ENCODE peak calls at places on chromosomes 5 and 9, in six cellular contexts. C is mesendoderm; T is C1 segment of cervical spinal cord; R is GM03348; J is KBM-7; W is CD4-positive, alpha-beta memory T cell. M is an unnamed sample.

GRCh38 chr5:37771731-37772130 is 68.1 kb downstream of the GDNF start:
- DNase-seq in C (no peak), T (no peak), R (peak; percentile 87), J (no peak), W (no peak), M (no peak)

GRCh38 chr9:116937361-116937760 is 250.3 kb downstream of the TRIM32 start:
- DNase-seq in C (no peak), T (no peak), R (no peak), J (no peak), W (no peak), M (no peak)

GRCh38 chr9:76699966-76700365 is 64.3 kb upstream of the PCA3 start:
- DNase-seq in C (no peak), T (no peak), R (peak; percentile 82), J (no peak), W (no peak), M (no peak)

GRCh38 chr9:114072181-114073140 is 5.6 kb downstream of the AMBP start:
- DNase-seq in C (peak; percentile 16), T (no peak), R (peak; percentile 37), J (no peak), W (no peak), M (no peak)

GRCh38 chr9:74498616-74499095 is 1.5 kb downstream of the RORB start:
- DNase-seq in C (peak; percentile 50), T (no peak), R (no peak), J (no peak), W (no peak), M (no peak)

GRCh38 chr5:168851902-168852321 is 272.7 kb upstream of the PANK3 start:
- DNase-seq in C (peak; percentile 20), T (no peak), R (no peak), J (peak; percentile 18), W (peak; percentile 61), M (no peak)

GRCh38 chr5:51411917-51412316 is 28.7 kb downstream of the ISL1 start:
- DNase-seq in C (no peak), T (no peak), R (no peak), J (no peak), W (no peak), M (no peak)

GRCh38 chr5:169521366-169521983 is 62.1 kb upstream of the SPDL1 start:
- DNase-seq in C (no peak), T (no peak), R (no peak), J (no peak), W (no peak), M (no peak)

GRCh38 chr9:136799079-136799853 is 3.1 kb downstream of the CCDC183 start:
- DNase-seq in C (no peak), T (no peak), R (no peak), J (no peak), W (no peak), M (no peak)

GRCh38 chr9:120931278-120932085 is 4.9 kb upstream of the TRAF1 start:
- DNase-seq in C (no peak), T (no peak), R (peak; percentile 74), J (peak; percentile 76), W (peak; percentile 83), M (no peak)

GRCh38 chr9:127973169-127974001 is 7.4 kb downstream of the EEIG1 start:
- DNase-seq in C (no peak), T (no peak), R (no peak), J (no peak), W (no peak), M (no peak)

GRCh38 chr9:81879501-81879916 is 48.7 kb upstream of the SPATA31D4 start:
- DNase-seq in C (no peak), T (no peak), R (no peak), J (no peak), W (no peak), M (no peak)

GRCh38 chr9:78973906-78974305 is 597.9 kb upstream of the TLE4 start:
- DNase-seq in C (peak; percentile 45), T (no peak), R (no peak), J (no peak), W (no peak), M (no peak)

GRCh38 chr5:172065431-172066065 is 59.1 kb upstream of the FBXW11 start:
- DNase-seq in C (no peak), T (no peak), R (no peak), J (no peak), W (no peak), M (no peak)

GRCh38 chr9:91954841-91955471 is 4.9 kb upstream of the ROR2 start:
- DNase-seq in C (peak; percentile 83), T (no peak), R (peak; percentile 83), J (peak; percentile 51), W (no peak), M (no peak)

GRCh38 chr5:72355706-72356299 is 35.6 kb downstream of the PTCD2 start:
- DNase-seq in C (peak; percentile 74), T (no peak), R (peak; percentile 58), J (no peak), W (no peak), M (peak; percentile 28)

GRCh38 chr5:159104058-159104651 is 4.4 kb upstream of the EBF1 start:
- DNase-seq in C (peak; percentile 74), T (no peak), R (no peak), J (no peak), W (no peak), M (no peak)

GRCh38 chr9:23586906-23587305 is 239.1 kb downstream of the ELAVL2 start:
- DNase-seq in C (no peak), T (no peak), R (no peak), J (peak; percentile 21), W (no peak), M (no peak)

GRCh38 chr9:3662671-3663070 is 136.9 kb upstream of the RFX3 start:
- DNase-seq in C (no peak), T (no peak), R (no peak), J (no peak), W (no peak), M (no peak)

GRCh38 chr9:34568133-34568532 is 21.4 kb downstream of the CNTFR start:
- DNase-seq in C (no peak), T (no peak), R (no peak), J (no peak), W (no peak), M (no peak)

GRCh38 chr9:81132318-81132717 is 557.0 kb downstream of the TLE1 start:
- DNase-seq in C (no peak), T (no peak), R (no peak), J (peak; percentile 14), W (no peak), M (no peak)

GRCh38 chr5:121189569-121190305 is 661.9 kb upstream of the FTMT start:
- DNase-seq in C (no peak), T (no peak), R (no peak), J (peak; percentile 66), W (no peak), M (no peak)

GRCh38 chr9:117178596-117179111 is 236.2 kb downstream of the ASTN2 start:
- DNase-seq in C (no peak), T (no peak), R (no peak), J (no peak), W (no peak), M (peak; percentile 19)

GRCh38 chr5:62671479-62671878 is 92.9 kb downstream of the LRRC70 start:
- DNase-seq in C (peak; percentile 19), T (no peak), R (no peak), J (no peak), W (no peak), M (no peak)

GRCh38 chr5:40983781-40984180 is 74.5 kb downstream of the C7 start:
- DNase-seq in C (no peak), T (no peak), R (no peak), J (no peak), W (no peak), M (no peak)

GRCh38 chr9:113682297-113682771 is 193.8 kb upstream of the ZNF618 start:
- DNase-seq in C (peak; percentile 90), T (no peak), R (peak; percentile 81), J (peak; percentile 72), W (no peak), M (peak; percentile 46)

GRCh38 chr5:39760385-39761198 is 335.8 kb upstream of the DAB2 start:
- DNase-seq in C (no peak), T (no peak), R (peak; percentile 68), J (no peak), W (no peak), M (no peak)

GRCh38 chr5:79806741-79807140 is 117.1 kb downstream of the CMYA5 start:
- DNase-seq in C (peak; percentile 26), T (no peak), R (peak; percentile 39), J (no peak), W (no peak), M (peak; percentile 12)

GRCh38 chr9:14618851-14619250 is 74.4 kb downstream of the ZDHHC21 start:
- DNase-seq in C (no peak), T (no peak), R (no peak), J (no peak), W (no peak), M (no peak)

GRCh38 chr5:154356256-154356655 is 89.5 kb upstream of the SAP30L start:
- DNase-seq in C (no peak), T (no peak), R (peak; percentile 83), J (no peak), W (no peak), M (no peak)

GRCh38 chr9:26947736-26948135 is 694 bp upstream of the PLAA start:
- DNase-seq in C (peak; percentile 55), T (no peak), R (no peak), J (no peak), W (no peak), M (no peak)

GRCh38 chr5:146607663-146608315 is 91.8 kb upstream of the GPR151 start:
- DNase-seq in C (no peak), T (no peak), R (no peak), J (no peak), W (no peak), M (no peak)

GRCh38 chr5:83955916-83956315 is 235.3 kb upstream of the HAPLN1 start:
- DNase-seq in C (peak; percentile 4), T (no peak), R (peak; percentile 45), J (no peak), W (no peak), M (no peak)